ENCODE peak calls at places on chromosomes 3 and 15, in seven cellular contexts. T is IMR-90, Y is H9, J is mesendoderm, E is H1, V is trophoblast cell, R is mesenchymal stem cell. G is an unnamed sample.

GRCh38 chr3:6928064-6928463 is 67.1 kb downstream of the GRM7 start:
- DNase-seq in E (no peak), R (no peak), V (no peak), Y (no peak), J (no peak), T (no peak), G (no peak)

GRCh38 chr3:12658593-12659058 is 5.3 kb downstream of the RAF1 start:
- DNase-seq in J (no peak), Y (no peak), E (no peak), V (peak), T (peak), R (peak), G (no peak)

GRCh38 chr3:5186854-5187151 is 704 bp upstream of the EDEM1 start:
- DNase-seq in E (no peak), T (peak), V (peak), R (peak), J (no peak), Y (no peak), G (no peak)

GRCh38 chr15:74376226-74376625 is 8.8 kb upstream of the CYP11A1 start:
- DNase-seq in T (no peak), R (no peak), E (no peak), V (no peak), Y (no peak), J (no peak), G (no peak)

GRCh38 chr15:25465835-25466234 is 27.0 kb upstream of the UBE3A start:
- DNase-seq in Y (no peak), J (no peak), V (no peak), E (no peak), R (no peak), T (no peak), G (no peak)

GRCh38 chr3:123733805-123734526 is 149.1 kb upstream of the HACD2 start:
- DNase-seq in J (no peak), E (no peak), T (peak), R (peak), V (no peak), Y (no peak), G (no peak)

GRCh38 chr15:80560601-80561025 is 134.5 kb upstream of the ABHD17C start:
- DNase-seq in T (no peak), R (peak), Y (no peak), V (no peak), E (peak), J (peak), G (no peak)

GRCh38 chr3:18425641-18426403 is 683 bp upstream of the SATB1 start:
- DNase-seq in T (no peak), V (no peak), R (peak), E (peak), Y (peak), J (peak), G (no peak)

GRCh38 chr15:95884276-95884675 is 446.2 kb upstream of the NR2F2 start:
- DNase-seq in E (no peak), J (peak), Y (no peak), V (no peak), T (no peak), R (peak), G (peak)

GRCh38 chr3:130992344-130992743 is 34.3 kb downstream of the ASTE1 start:
- DNase-seq in V (no peak), R (no peak), E (no peak), T (no peak), J (no peak), Y (no peak), G (no peak)

GRCh38 chr15:93989611-93990010 is 241.8 kb upstream of the MCTP2 start:
- DNase-seq in V (no peak), Y (no peak), J (no peak), T (no peak), R (no peak), E (no peak), G (no peak)

GRCh38 chr15:61715082-61715481 is 345.2 kb downstream of the VPS13C start:
- DNase-seq in J (no peak), E (no peak), Y (no peak), T (no peak), V (no peak), R (no peak), G (no peak)

GRCh38 chr15:54206586-54207321 is 228.5 kb downstream of the UNC13C start:
- DNase-seq in T (no peak), V (no peak), R (no peak), E (no peak), J (no peak), Y (no peak), G (no peak)

DNA sequence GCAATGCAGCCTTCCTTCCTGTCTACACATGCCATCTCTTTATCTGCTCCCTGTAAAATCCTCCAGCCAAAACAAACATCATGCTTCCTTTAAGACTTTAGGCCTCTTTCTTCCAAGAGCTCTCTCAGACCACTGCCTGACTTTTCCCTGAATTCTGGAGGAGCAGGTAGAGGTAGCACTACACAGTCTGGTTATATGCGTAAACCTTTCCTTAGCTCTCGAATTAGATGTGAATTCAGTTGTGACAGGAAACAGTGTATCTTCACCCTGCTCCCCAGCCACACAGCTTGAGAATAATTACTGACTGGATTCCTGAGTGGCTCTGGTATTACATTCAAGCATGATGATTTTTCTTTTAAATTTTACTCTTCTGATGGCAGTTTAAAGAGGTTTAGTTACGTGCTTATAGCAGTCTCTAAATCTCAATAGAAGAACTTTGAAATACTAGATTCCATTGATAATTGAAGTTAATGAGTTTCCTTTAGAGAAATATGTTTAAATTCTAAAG is 98.7 kb downstream of the FNDC3B start:
- DNase-seq in R (peak), Y (no peak), T (no peak), J (peak), V (no peak), E (no peak), G (no peak)
- H3K4me2 ChIP-seq in R (no peak), Y (peak), T (no peak), J (no peak), V (peak), E (no peak), G (no peak)

GRCh38 chr15:60589253-60589652 is 110.3 kb upstream of the ICE2 start:
- DNase-seq in V (no peak), E (no peak), T (no peak), J (no peak), R (no peak), Y (no peak), G (no peak)
- H3K27ac ChIP-seq in V (no peak), E (no peak), T (no peak), J (no peak), R (no peak), Y (no peak), G (no peak)

DNA sequence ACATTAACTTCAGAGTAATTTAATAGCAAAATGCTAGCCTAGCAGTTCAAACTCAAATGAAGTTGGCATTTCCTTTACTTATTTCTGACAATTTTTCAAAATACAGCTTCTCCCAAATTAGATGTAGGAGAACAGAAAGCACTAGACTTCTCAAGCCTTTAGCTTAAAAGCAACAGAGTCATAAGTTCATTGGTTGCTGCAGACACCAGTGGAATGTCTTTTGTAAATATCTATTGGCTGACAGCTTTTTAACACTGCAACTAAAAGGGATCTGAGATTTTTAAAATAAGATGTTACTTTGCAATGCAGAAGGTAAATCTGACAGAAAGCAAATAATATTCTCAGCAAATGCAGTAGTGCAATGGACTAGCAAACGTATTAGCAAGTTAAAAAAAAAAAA is 259.3 kb downstream of the TBL1XR1 start:
- DNase-seq in J (no peak), E (no peak), T (peak), V (no peak), Y (no peak), R (no peak), G (no peak)
- H3K4ac ChIP-seq in J (no peak), E (no peak), T (no peak), V (no peak), Y (no peak), R (no peak), G (no peak)

GRCh38 chr15:71362556-71362955 is 247.3 kb downstream of the THSD4 start:
- DNase-seq in J (no peak), V (no peak), E (no peak), R (no peak), Y (no peak), T (no peak), G (no peak)

GRCh38 chr15:71359246-71359645 is 244.0 kb downstream of the THSD4 start:
- DNase-seq in R (no peak), T (no peak), E (no peak), Y (no peak), V (no peak), J (no peak), G (no peak)

GRCh38 chr15:71357357-71357756 is 242.1 kb downstream of the THSD4 start:
- DNase-seq in R (no peak), V (no peak), E (no peak), T (no peak), Y (no peak), J (no peak), G (no peak)

GRCh38 chr15:71355268-71355667 is 240.0 kb downstream of the THSD4 start:
- DNase-seq in T (no peak), E (no peak), J (no peak), Y (no peak), V (no peak), R (no peak), G (no peak)

DNA sequence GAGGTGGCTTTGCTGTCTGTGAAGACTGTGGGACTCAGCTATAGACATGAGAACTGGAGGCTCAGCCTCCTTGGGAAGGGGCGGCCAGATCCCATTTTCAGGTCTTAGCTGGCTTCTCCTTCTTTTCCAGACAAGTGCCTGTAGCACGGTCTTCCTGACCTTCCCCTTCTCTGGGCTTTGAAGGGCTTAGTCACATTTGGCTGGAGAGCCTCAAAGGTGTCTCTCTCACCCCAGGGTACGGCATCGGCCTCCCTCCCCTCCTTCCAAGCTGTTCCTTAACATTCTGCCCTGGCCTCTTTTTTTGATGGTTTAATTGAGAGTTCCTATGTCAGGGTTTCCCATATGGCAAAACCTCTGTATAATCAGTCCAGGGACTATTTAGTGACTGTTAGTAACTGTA is 242.7 kb downstream of the THSD4 start:
- DNase-seq in T (no peak), J (no peak), V (no peak), E (no peak), Y (no peak), R (no peak), G (no peak)
- H3K4me2 ChIP-seq in T (no peak), J (no peak), V (no peak), E (no peak), Y (no peak), R (no peak), G (no peak)

GRCh38 chr3:34207826-34208225 is 409.4 kb downstream of the PDCD6IP start:
- DNase-seq in E (no peak), J (no peak), T (no peak), V (no peak), R (peak), Y (no peak), G (no peak)

GRCh38 chr3:34202975-34203374 is 404.5 kb downstream of the PDCD6IP start:
- DNase-seq in E (no peak), Y (no peak), R (no peak), V (no peak), T (no peak), J (no peak), G (no peak)

GRCh38 chr3:34206996-34207395 is 408.6 kb downstream of the PDCD6IP start:
- DNase-seq in T (peak), V (peak), J (peak), R (no peak), E (no peak), Y (no peak), G (peak)

GRCh38 chr3:34200576-34200975 is 402.1 kb downstream of the PDCD6IP start:
- DNase-seq in Y (no peak), R (no peak), E (no peak), T (no peak), J (no peak), V (no peak), G (no peak)

GRCh38 chr3:34203386-34203785 is 405.0 kb downstream of the PDCD6IP start:
- DNase-seq in E (no peak), T (no peak), J (no peak), V (no peak), Y (no peak), R (no peak), G (no peak)
- H3K27ac ChIP-seq in E (no peak), T (no peak), J (no peak), V (no peak), Y (no peak), R (no peak), G (no peak)

GRCh38 chr3:156865732-156866131 is 39.6 kb downstream of the LEKR1 start:
- DNase-seq in V (no peak), J (no peak), Y (no peak), E (no peak), T (peak), R (no peak), G (no peak)
- H3K4ac ChIP-seq in V (no peak), J (no peak), Y (no peak), E (no peak), T (no peak), R (no peak), G (no peak)

DNA sequence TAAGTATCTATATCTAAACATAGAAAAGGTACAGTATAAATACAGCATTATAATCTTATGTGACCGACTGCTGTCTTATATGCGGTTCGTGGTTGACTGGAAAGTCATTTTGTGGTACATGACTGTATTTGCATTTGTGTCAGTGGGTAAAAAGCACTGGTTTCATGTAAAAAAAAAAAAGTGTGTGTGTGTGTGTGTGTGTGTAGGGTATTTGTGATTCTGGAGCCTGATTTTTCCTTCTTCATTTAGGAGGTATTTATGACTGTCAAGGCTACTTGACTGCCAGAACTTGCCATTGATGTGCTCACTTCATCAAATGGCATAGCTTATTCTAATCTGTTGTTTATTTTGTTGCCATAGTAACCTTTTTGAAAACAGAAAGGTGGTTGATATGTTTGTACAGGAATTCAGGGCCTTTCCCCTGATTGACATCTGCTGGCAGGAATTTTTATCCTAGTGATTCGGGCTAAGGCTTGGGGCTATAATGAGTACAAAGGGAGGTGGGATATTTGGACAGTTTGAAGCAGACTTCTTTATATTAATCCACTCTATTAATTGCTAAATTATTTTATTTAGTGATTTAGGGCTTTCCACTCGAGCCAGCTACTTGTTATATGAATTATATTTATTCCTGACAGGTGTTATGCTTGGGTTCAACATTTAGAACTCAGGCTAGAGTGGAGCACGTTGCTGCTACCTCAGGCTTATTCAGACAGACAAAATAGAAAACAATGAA is 63.4 kb downstream of the AKAP13 start:
- DNase-seq in V (peak), J (peak), T (peak), Y (no peak), R (peak), E (no peak), G (peak)
- H3K4me2 ChIP-seq in V (no peak), J (no peak), T (no peak), Y (no peak), R (no peak), E (no peak), G (no peak)

GRCh38 chr15:65027593-65027992 is 1.8 kb downstream of the MTFMT start:
- DNase-seq in V (no peak), E (no peak), J (no peak), R (no peak), Y (no peak), T (no peak), G (no peak)
- H3K27ac ChIP-seq in V (no peak), E (no peak), J (no peak), R (no peak), Y (no peak), T (no peak), G (no peak)

G was measured in neuronal stem cell.